ENCODE peak calls at places on chromosomes 6 and 20, in eight cellular contexts. One of them, this sample, is unnamed.

GRCh38 chr20:1623501-1624250 is 3.9 kb upstream of the SIRPB1 start:
- DNase-seq in heart left ventricle: no peak
- DNase-seq in breast epithelium: no peak
- DNase-seq in endothelial cell of umbilical vein: peak; percentile 0
- DNase-seq in suprapubic skin: no peak
- DNase-seq in prostate gland: no peak
- DNase-seq in Peyer's patch: no peak
- DNase-seq in transverse colon: no peak
- DNase-seq in this sample: peak; percentile 54

GRCh38 chr20:41889125-41889870 is 271.1 kb upstream of the CHD6 start:
- DNase-seq in heart left ventricle: no peak
- DNase-seq in breast epithelium: no peak
- DNase-seq in endothelial cell of umbilical vein: no peak
- DNase-seq in suprapubic skin: no peak
- DNase-seq in prostate gland: no peak
- DNase-seq in Peyer's patch: no peak
- DNase-seq in transverse colon: no peak
- DNase-seq in this sample: no peak

GRCh38 chr6:143740213-143740612 is 62.4 kb downstream of the PHACTR2 start:
- DNase-seq in heart left ventricle: no peak
- DNase-seq in breast epithelium: no peak
- DNase-seq in endothelial cell of umbilical vein: no peak
- DNase-seq in suprapubic skin: no peak
- DNase-seq in prostate gland: no peak
- DNase-seq in Peyer's patch: no peak
- DNase-seq in transverse colon: no peak
- DNase-seq in this sample: no peak

GRCh38 chr6:133062077-133062476 is 179.1 kb upstream of the EYA4 start:
- DNase-seq in heart left ventricle: peak; percentile 48
- DNase-seq in breast epithelium: no peak
- DNase-seq in endothelial cell of umbilical vein: no peak
- DNase-seq in suprapubic skin: no peak
- DNase-seq in prostate gland: no peak
- DNase-seq in Peyer's patch: no peak
- DNase-seq in transverse colon: no peak
- DNase-seq in this sample: no peak

GRCh38 chr6:72149715-72150114 is 263.4 kb downstream of the RIMS1 start:
- DNase-seq in heart left ventricle: no peak
- DNase-seq in breast epithelium: no peak
- DNase-seq in endothelial cell of umbilical vein: no peak
- DNase-seq in suprapubic skin: no peak
- DNase-seq in prostate gland: no peak
- DNase-seq in Peyer's patch: no peak
- DNase-seq in transverse colon: no peak
- DNase-seq in this sample: no peak

GRCh38 chr6:40194771-40195170 is 260.5 kb upstream of the MOCS1 start:
- DNase-seq in heart left ventricle: no peak
- DNase-seq in breast epithelium: no peak
- DNase-seq in endothelial cell of umbilical vein: no peak
- DNase-seq in suprapubic skin: no peak
- DNase-seq in prostate gland: no peak
- DNase-seq in Peyer's patch: no peak
- DNase-seq in transverse colon: no peak
- DNase-seq in this sample: no peak

GRCh38 chr6:57216235-57217101 is 5.6 kb downstream of the RAB23 start:
- DNase-seq in heart left ventricle: peak; percentile 30
- DNase-seq in breast epithelium: peak; percentile 29
- DNase-seq in endothelial cell of umbilical vein: no peak
- DNase-seq in suprapubic skin: no peak
- DNase-seq in prostate gland: peak; percentile 68
- DNase-seq in Peyer's patch: no peak
- DNase-seq in transverse colon: peak; percentile 53
- DNase-seq in this sample: no peak

GRCh38 chr20:61445741-61446140 is 193.7 kb downstream of the CDH4 start:
- DNase-seq in heart left ventricle: no peak
- DNase-seq in breast epithelium: no peak
- DNase-seq in endothelial cell of umbilical vein: no peak
- DNase-seq in suprapubic skin: no peak
- DNase-seq in prostate gland: no peak
- DNase-seq in Peyer's patch: no peak
- DNase-seq in transverse colon: no peak
- DNase-seq in this sample: no peak

GRCh38 chr6:14925627-14926026 is 320.2 kb upstream of the JARID2 start:
- DNase-seq in heart left ventricle: no peak
- DNase-seq in breast epithelium: no peak
- DNase-seq in endothelial cell of umbilical vein: no peak
- DNase-seq in suprapubic skin: no peak
- DNase-seq in prostate gland: no peak
- DNase-seq in Peyer's patch: no peak
- DNase-seq in transverse colon: no peak
- DNase-seq in this sample: no peak

GRCh38 chr6:97102152-97102790 is 177.7 kb downstream of the KLHL32 start:
- DNase-seq in heart left ventricle: no peak
- DNase-seq in breast epithelium: no peak
- DNase-seq in endothelial cell of umbilical vein: no peak
- DNase-seq in suprapubic skin: no peak
- DNase-seq in prostate gland: no peak
- DNase-seq in Peyer's patch: no peak
- DNase-seq in transverse colon: no peak
- DNase-seq in this sample: no peak

GRCh38 chr6:158934157-158934556 is 65.8 kb downstream of the RSPH3 start:
- DNase-seq in heart left ventricle: no peak
- DNase-seq in breast epithelium: no peak
- DNase-seq in endothelial cell of umbilical vein: no peak
- DNase-seq in suprapubic skin: no peak
- DNase-seq in prostate gland: no peak
- DNase-seq in Peyer's patch: no peak
- DNase-seq in transverse colon: no peak
- DNase-seq in this sample: no peak

GRCh38 chr6:72418495-72418894 is 203.4 kb upstream of the KCNQ5 start:
- DNase-seq in heart left ventricle: no peak
- DNase-seq in breast epithelium: no peak
- DNase-seq in endothelial cell of umbilical vein: no peak
- DNase-seq in suprapubic skin: no peak
- DNase-seq in prostate gland: no peak
- DNase-seq in Peyer's patch: no peak
- DNase-seq in transverse colon: no peak
- DNase-seq in this sample: no peak

GRCh38 chr6:108438918-108439317 is 121.8 kb upstream of the FOXO3 start:
- DNase-seq in heart left ventricle: no peak
- DNase-seq in breast epithelium: no peak
- DNase-seq in endothelial cell of umbilical vein: no peak
- DNase-seq in suprapubic skin: no peak
- DNase-seq in prostate gland: no peak
- DNase-seq in Peyer's patch: no peak
- DNase-seq in transverse colon: no peak
- DNase-seq in this sample: no peak

GRCh38 chr6:136014454-136015421 is 163.2 kb downstream of the PDE7B start:
- DNase-seq in heart left ventricle: peak; percentile 41
- DNase-seq in breast epithelium: no peak
- DNase-seq in endothelial cell of umbilical vein: no peak
- DNase-seq in suprapubic skin: no peak
- DNase-seq in prostate gland: no peak
- DNase-seq in Peyer's patch: no peak
- DNase-seq in transverse colon: no peak
- DNase-seq in this sample: no peak

GRCh38 chr6:89840538-89840937 is 10.9 kb downstream of the CASP8AP2 start:
- DNase-seq in heart left ventricle: no peak
- DNase-seq in breast epithelium: no peak
- DNase-seq in endothelial cell of umbilical vein: peak; percentile 68
- DNase-seq in suprapubic skin: no peak
- DNase-seq in prostate gland: no peak
- DNase-seq in Peyer's patch: no peak
- DNase-seq in transverse colon: no peak
- DNase-seq in this sample: no peak

GRCh38 chr6:146851837-146852236 is 253.1 kb downstream of the ADGB start:
- DNase-seq in heart left ventricle: no peak
- DNase-seq in breast epithelium: no peak
- DNase-seq in endothelial cell of umbilical vein: no peak
- DNase-seq in suprapubic skin: no peak
- DNase-seq in prostate gland: no peak
- DNase-seq in Peyer's patch: no peak
- DNase-seq in transverse colon: no peak
- DNase-seq in this sample: no peak

GRCh38 chr6:89023591-89024441 is 56.7 kb upstream of the PNRC1 start:
- DNase-seq in heart left ventricle: no peak
- DNase-seq in breast epithelium: no peak
- DNase-seq in endothelial cell of umbilical vein: no peak
- DNase-seq in suprapubic skin: no peak
- DNase-seq in prostate gland: no peak
- DNase-seq in Peyer's patch: no peak
- DNase-seq in transverse colon: no peak
- DNase-seq in this sample: no peak

GRCh38 chr6:81787313-81788068 is 35.0 kb upstream of the TENT5A start:
- DNase-seq in heart left ventricle: no peak
- DNase-seq in breast epithelium: no peak
- DNase-seq in endothelial cell of umbilical vein: no peak
- DNase-seq in suprapubic skin: no peak
- DNase-seq in prostate gland: no peak
- DNase-seq in Peyer's patch: no peak
- DNase-seq in transverse colon: no peak
- DNase-seq in this sample: no peak

GRCh38 chr6:151393410-151393809 is 2.1 kb upstream of the ZBTB2 start:
- DNase-seq in heart left ventricle: no peak
- DNase-seq in breast epithelium: no peak
- DNase-seq in endothelial cell of umbilical vein: no peak
- DNase-seq in suprapubic skin: no peak
- DNase-seq in prostate gland: no peak
- DNase-seq in Peyer's patch: no peak
- DNase-seq in transverse colon: no peak
- DNase-seq in this sample: no peak

GRCh38 chr6:151391021-151391470 is 313 bp downstream of the ZBTB2 start:
- DNase-seq in heart left ventricle: peak; percentile 89
- DNase-seq in breast epithelium: peak; percentile 60
- DNase-seq in endothelial cell of umbilical vein: peak; percentile 62
- DNase-seq in suprapubic skin: peak; percentile 89
- DNase-seq in prostate gland: peak; percentile 51
- DNase-seq in Peyer's patch: peak; percentile 87
- DNase-seq in transverse colon: peak; percentile 83
- DNase-seq in this sample: no peak

GRCh38 chr6:151390276-151391020 is 911 bp downstream of the ZBTB2 start:
- DNase-seq in heart left ventricle: peak; percentile 97
- DNase-seq in breast epithelium: peak; percentile 98
- DNase-seq in endothelial cell of umbilical vein: peak; percentile 99
- DNase-seq in suprapubic skin: peak; percentile 97
- DNase-seq in prostate gland: peak; percentile 97
- DNase-seq in Peyer's patch: peak; percentile 98
- DNase-seq in transverse colon: peak; percentile 97
- DNase-seq in this sample: no peak

GRCh38 chr6:151392429-151392828 is 1.1 kb upstream of the ZBTB2 start:
- DNase-seq in heart left ventricle: no peak
- DNase-seq in breast epithelium: no peak
- DNase-seq in endothelial cell of umbilical vein: no peak
- DNase-seq in suprapubic skin: no peak
- DNase-seq in prostate gland: no peak
- DNase-seq in Peyer's patch: no peak
- DNase-seq in transverse colon: no peak
- DNase-seq in this sample: no peak

GRCh38 chr6:151391471-151392428 is at the start of gene ZBTB2:
- DNase-seq in heart left ventricle: peak; percentile 76
- DNase-seq in breast epithelium: peak; percentile 60
- DNase-seq in endothelial cell of umbilical vein: peak; percentile 71
- DNase-seq in suprapubic skin: peak; percentile 85
- DNase-seq in prostate gland: peak; percentile 59
- DNase-seq in Peyer's patch: peak; percentile 86
- DNase-seq in transverse colon: peak; percentile 73
- DNase-seq in this sample: peak; percentile 91
- TF ChIP-seq POLR2A in heart left ventricle: no peak
- TF ChIP-seq POLR2A in breast epithelium: no peak
- TF ChIP-seq POLR2A in endothelial cell of umbilical vein: no peak
- TF ChIP-seq POLR2A in suprapubic skin: no peak
- TF ChIP-seq POLR2A in prostate gland: no peak
- TF ChIP-seq POLR2A in Peyer's patch: no peak
- TF ChIP-seq POLR2A in transverse colon: no peak
- TF ChIP-seq POLR2A in this sample: no peak

GRCh38 chr6:4010682-4011081 is 68.3 kb downstream of the FAM217A start:
- DNase-seq in heart left ventricle: no peak
- DNase-seq in breast epithelium: no peak
- DNase-seq in endothelial cell of umbilical vein: no peak
- DNase-seq in suprapubic skin: no peak
- DNase-seq in prostate gland: no peak
- DNase-seq in Peyer's patch: no peak
- DNase-seq in transverse colon: no peak
- DNase-seq in this sample: no peak
- H3K27ac ChIP-seq in heart left ventricle: no peak overlapping the region
- H3K27ac ChIP-seq in breast epithelium: no peak overlapping the region
- H3K27ac ChIP-seq in endothelial cell of umbilical vein: no peak overlapping the region
- H3K27ac ChIP-seq in suprapubic skin: no peak overlapping the region
- H3K27ac ChIP-seq in prostate gland: no peak overlapping the region
- H3K27ac ChIP-seq in Peyer's patch: no peak overlapping the region
- H3K27ac ChIP-seq in transverse colon: no peak overlapping the region
- H3K27ac ChIP-seq in this sample: no peak overlapping the region

GRCh38 chr6:170290306-170291128 is at the start of gene DLL1:
- DNase-seq in heart left ventricle: peak; percentile 67
- DNase-seq in breast epithelium: peak; percentile 39
- DNase-seq in endothelial cell of umbilical vein: peak; percentile 52
- DNase-seq in suprapubic skin: no peak
- DNase-seq in prostate gland: peak; percentile 48
- DNase-seq in Peyer's patch: peak; percentile 75
- DNase-seq in transverse colon: peak; percentile 40
- DNase-seq in this sample: peak; percentile 85
- TF ChIP-seq POLR2A in heart left ventricle: peak; percentile 68
- TF ChIP-seq POLR2A in breast epithelium: peak; percentile 33
- TF ChIP-seq POLR2A in endothelial cell of umbilical vein: peak; percentile 12
- TF ChIP-seq POLR2A in suprapubic skin: peak; percentile 31
- TF ChIP-seq POLR2A in prostate gland: peak; percentile 59
- TF ChIP-seq POLR2A in Peyer's patch: peak; percentile 61
- TF ChIP-seq POLR2A in transverse colon: peak; percentile 87
- TF ChIP-seq POLR2A in this sample: no peak

GRCh38 chr6:156865019-156865629 is 87.9 kb downstream of the ARID1B start:
- DNase-seq in heart left ventricle: no peak
- DNase-seq in breast epithelium: no peak
- DNase-seq in endothelial cell of umbilical vein: no peak
- DNase-seq in suprapubic skin: no peak
- DNase-seq in prostate gland: no peak
- DNase-seq in Peyer's patch: no peak
- DNase-seq in transverse colon: no peak
- DNase-seq in this sample: no peak

GRCh38 chr6:156868385-156868784 is 91.2 kb downstream of the ARID1B start:
- DNase-seq in heart left ventricle: no peak
- DNase-seq in breast epithelium: no peak
- DNase-seq in endothelial cell of umbilical vein: no peak
- DNase-seq in suprapubic skin: no peak
- DNase-seq in prostate gland: no peak
- DNase-seq in Peyer's patch: no peak
- DNase-seq in transverse colon: no peak
- DNase-seq in this sample: no peak

GRCh38 chr6:156864557-156864956 is 87.4 kb downstream of the ARID1B start:
- DNase-seq in heart left ventricle: no peak
- DNase-seq in breast epithelium: no peak
- DNase-seq in endothelial cell of umbilical vein: no peak
- DNase-seq in suprapubic skin: no peak
- DNase-seq in prostate gland: no peak
- DNase-seq in Peyer's patch: no peak
- DNase-seq in transverse colon: no peak
- DNase-seq in this sample: no peak

GRCh38 chr6:156866181-156866862 is 89.1 kb downstream of the ARID1B start:
- DNase-seq in heart left ventricle: no peak
- DNase-seq in breast epithelium: no peak
- DNase-seq in endothelial cell of umbilical vein: peak; percentile 43
- DNase-seq in suprapubic skin: no peak
- DNase-seq in prostate gland: peak; percentile 22
- DNase-seq in Peyer's patch: no peak
- DNase-seq in transverse colon: peak; percentile 33
- DNase-seq in this sample: no peak

GRCh38 chr6:156867121-156867520 is 89.9 kb downstream of the ARID1B start:
- DNase-seq in heart left ventricle: no peak
- DNase-seq in breast epithelium: no peak
- DNase-seq in endothelial cell of umbilical vein: peak; percentile 81
- DNase-seq in suprapubic skin: no peak
- DNase-seq in prostate gland: no peak
- DNase-seq in Peyer's patch: no peak
- DNase-seq in transverse colon: no peak
- DNase-seq in this sample: no peak
- H3K27ac ChIP-seq in heart left ventricle: no peak overlapping the region
- H3K27ac ChIP-seq in breast epithelium: peak overlapping the region; percentile 43
- H3K27ac ChIP-seq in endothelial cell of umbilical vein: no peak overlapping the region
- H3K27ac ChIP-seq in suprapubic skin: no peak overlapping the region
- H3K27ac ChIP-seq in prostate gland: peak overlapping the region; percentile 33
- H3K27ac ChIP-seq in Peyer's patch: no peak overlapping the region
- H3K27ac ChIP-seq in transverse colon: no peak overlapping the region
- H3K27ac ChIP-seq in this sample: peak overlapping the region; percentile 10